ENCODE peak calls at places on chromosome 16, in six cellular contexts. K, Z, V, P, U and T are unnamed samples.

GRCh38 chr16:84600343-84601229 is 17.3 kb downstream of the COTL1 start:
- DNase-seq in P (no peak), Z (no peak), U (peak; percentile 43), K (peak; percentile 34), V (no peak), T (no peak)

GRCh38 chr16:10009691-10010090 is 172.5 kb downstream of the GRIN2A start:
- DNase-seq in P (no peak), K (no peak), V (peak; percentile 66), Z (no peak), U (no peak), T (no peak)

GRCh38 chr16:53091508-53092211 is 36.9 kb downstream of the CHD9 start:
- DNase-seq in P (peak; percentile 73), U (peak; percentile 94), V (peak; percentile 94), K (peak; percentile 79), Z (no peak), T (no peak)

GRCh38 chr16:80570106-80570478 is 29.3 kb downstream of the DYNLRB2 start:
- DNase-seq in V (no peak), P (no peak), U (peak; percentile 69), K (no peak), Z (no peak), T (no peak)

GRCh38 chr16:49700928-49701685 is 154.8 kb downstream of the ZNF423 start:
- DNase-seq in P (no peak), K (no peak), V (no peak), U (peak; percentile 90), Z (no peak), T (no peak)

GRCh38 chr16:87416826-87417471 is 24.8 kb downstream of the MAP1LC3B start:
- DNase-seq in P (peak; percentile 50), U (peak; percentile 75), V (no peak), K (peak; percentile 80), Z (no peak), T (no peak)

GRCh38 chr16:48905632-48906031 is 295.7 kb upstream of the N4BP1 start:
- DNase-seq in K (no peak), U (no peak), P (no peak), Z (no peak), V (no peak), T (no peak)

GRCh38 chr16:81384006-81384405 is 60.6 kb upstream of the CMIP start:
- DNase-seq in V (no peak), K (peak; percentile 90), P (no peak), U (peak; percentile 67), Z (no peak), T (no peak)

GRCh38 chr16:1342526-1343427 is 8.9 kb downstream of the TSR3 start:
- DNase-seq in Z (peak; percentile 86), P (peak; percentile 93), V (peak; percentile 89), U (peak; percentile 83), K (peak; percentile 93), T (peak; percentile 79)

GRCh38 chr16:8674413-8675022 is at the start of gene ABAT:
- DNase-seq in K (peak; percentile 81), P (peak; percentile 94), U (peak; percentile 82), Z (peak; percentile 71), V (peak; percentile 94), T (peak; percentile 45)